ENCODE peak calls at places on chromosome 14, in eight cellular contexts. B is left ventricle myocardium inferior, J is nephron progenitor cell, T is endothelial cell, K is fibroblast of lung, I is fibroblast of pulmonary artery, A is neural crest cell, F is LNCaP clone FGC. R is an unnamed sample.

GRCh38 chr14:101072531-101072930 is 169.0 kb upstream of the RTL1 start:
- DNase-seq in B (no peak), J (peak; percentile 28), T (no peak), K (peak; percentile 30), I (no peak), A (no peak), F (no peak), R (peak; percentile 5)

GRCh38 chr14:85248881-85249635 is 280.9 kb upstream of the FLRT2 start:
- DNase-seq in B (no peak), J (no peak), T (no peak), K (peak; percentile 38), I (no peak), A (no peak), F (no peak), R (no peak)

GRCh38 chr14:36582011-36582873 is at the start of gene NKX2-8:
- DNase-seq in B (no peak), J (peak; percentile 57), T (peak; percentile 16), K (no peak), I (no peak), A (no peak), F (no peak), R (no peak)

GRCh38 chr14:38342803-38343202 is 86.9 kb upstream of the CLEC14A start:
- DNase-seq in B (no peak), J (no peak), T (no peak), K (peak; percentile 48), I (peak; percentile 29), A (no peak), F (no peak), R (no peak)

GRCh38 chr14:88842414-88842813 is 18.0 kb downstream of the TTC8 start:
- DNase-seq in B (no peak), J (no peak), T (no peak), K (no peak), I (no peak), A (no peak), F (no peak), R (no peak)

GRCh38 chr14:21068521-21069387 is 1.4 kb upstream of the ARHGEF40 start:
- DNase-seq in B (peak; percentile 47), J (peak; percentile 57), T (peak; percentile 67), K (peak; percentile 61), I (peak; percentile 67), A (peak; percentile 57), F (no peak), R (no peak)

GRCh38 chr14:100072783-100073346 is 7.6 kb downstream of the EVL start:
- DNase-seq in B (no peak), J (no peak), T (no peak), K (no peak), I (no peak), A (no peak), F (no peak), R (peak; percentile 47)

GRCh38 chr14:55382483-55382882 is 29.1 kb downstream of the ATG14 start:
- DNase-seq in B (no peak), J (no peak), T (no peak), K (no peak), I (no peak), A (no peak), F (no peak), R (no peak)

GRCh38 chr14:52513249-52513648 is 39.1 kb downstream of the TXNDC16 start:
- DNase-seq in B (no peak), J (no peak), T (no peak), K (no peak), I (no peak), A (no peak), F (no peak), R (no peak)

GRCh38 chr14:61596985-61597384 is 98.3 kb upstream of the HIF1A start:
- DNase-seq in B (no peak), J (no peak), T (no peak), K (no peak), I (peak; percentile 65), A (no peak), F (no peak), R (no peak)

GRCh38 chr14:49977126-49977841 is 84.4 kb downstream of the ARF6 start:
- DNase-seq in B (no peak), J (no peak), T (no peak), K (no peak), I (no peak), A (no peak), F (no peak), R (no peak)

GRCh38 chr14:23354990-23355389 is 2.3 kb upstream of the SLC22A17 start:
- DNase-seq in B (no peak), J (no peak), T (no peak), K (no peak), I (no peak), A (no peak), F (no peak), R (no peak)

GRCh38 chr14:21521526-21521925 is 4.6 kb downstream of the SALL2 start:
- DNase-seq in B (no peak), J (no peak), T (no peak), K (peak; percentile 50), I (peak; percentile 67), A (no peak), F (no peak), R (no peak)

GRCh38 chr14:89841855-89842254 is 112.7 kb downstream of the EFCAB11 start:
- DNase-seq in B (no peak), J (no peak), T (no peak), K (no peak), I (no peak), A (no peak), F (no peak), R (no peak)

GRCh38 chr14:35944847-35945246 is 118.7 kb downstream of the BRMS1L start:
- DNase-seq in B (no peak), J (peak; percentile 5), T (peak; percentile 13), K (no peak), I (no peak), A (no peak), F (peak; percentile 53), R (no peak)

GRCh38 chr14:37565550-37565949 is 29.5 kb downstream of the FOXA1 start:
- DNase-seq in B (no peak), J (no peak), T (no peak), K (no peak), I (no peak), A (no peak), F (no peak), R (no peak)

GRCh38 chr14:28299227-28299626 is 467.4 kb upstream of the FOXG1 start:
- DNase-seq in B (no peak), J (no peak), T (no peak), K (no peak), I (no peak), A (no peak), F (no peak), R (no peak)

GRCh38 chr14:100031506-100032281 is 33.5 kb upstream of the EVL start:
- DNase-seq in B (no peak), J (no peak), T (no peak), K (peak; percentile 98), I (peak; percentile 98), A (no peak), F (peak; percentile 65), R (no peak)

GRCh38 chr14:51855234-51855633 is 5.2 kb upstream of the GNG2 start:
- DNase-seq in B (no peak), J (no peak), T (no peak), K (peak; percentile 55), I (no peak), A (no peak), F (no peak), R (no peak)

GRCh38 chr14:30532264-30532663 is 26.7 kb upstream of the G2E3 start:
- DNase-seq in B (no peak), J (no peak), T (no peak), K (peak; percentile 17), I (peak; percentile 8), A (no peak), F (no peak), R (no peak)

DNA sequence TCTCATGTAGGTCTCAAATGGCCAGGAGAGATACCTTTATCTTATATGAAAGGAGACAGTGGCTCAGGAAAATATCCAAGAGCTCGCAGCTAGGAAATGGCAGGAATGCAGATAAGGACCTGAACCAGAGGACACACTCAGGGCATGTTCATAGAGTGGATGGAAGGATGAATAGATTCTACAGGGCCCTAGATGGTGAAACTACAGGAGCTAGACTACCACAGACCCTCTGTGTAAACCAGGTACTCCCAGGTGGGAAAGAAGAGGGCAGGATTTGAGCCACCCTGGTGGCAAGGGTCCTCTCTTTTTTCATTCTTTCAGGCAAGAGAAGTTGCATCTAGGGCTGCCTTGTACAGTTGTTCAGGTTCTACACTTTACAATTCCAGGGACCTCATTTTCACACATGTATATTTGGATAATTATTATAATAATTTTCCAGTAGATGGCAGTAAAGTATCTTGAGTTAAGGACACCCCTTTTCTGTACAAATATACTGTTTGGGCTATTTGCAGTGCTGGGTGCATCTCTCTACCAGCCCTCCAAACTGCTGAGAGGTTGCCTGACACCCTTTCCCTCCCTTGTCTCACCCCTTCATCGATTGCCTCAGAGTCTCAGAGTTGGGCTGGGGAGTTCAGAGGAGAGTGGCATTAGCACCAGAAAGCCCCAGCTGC is 10.5 kb upstream of the ZDHHC22 start:
- DNase-seq in B (no peak), J (no peak), T (no peak), K (peak; percentile 42), I (peak; percentile 49), A (no peak), F (no peak), R (no peak)
- TF ChIP-seq CTCF in B (peak; percentile 30), J (no peak), T (peak; percentile 17), K (no peak), I (peak; percentile 14), A (no peak), F (peak; percentile 18), R (no peak)

DNA sequence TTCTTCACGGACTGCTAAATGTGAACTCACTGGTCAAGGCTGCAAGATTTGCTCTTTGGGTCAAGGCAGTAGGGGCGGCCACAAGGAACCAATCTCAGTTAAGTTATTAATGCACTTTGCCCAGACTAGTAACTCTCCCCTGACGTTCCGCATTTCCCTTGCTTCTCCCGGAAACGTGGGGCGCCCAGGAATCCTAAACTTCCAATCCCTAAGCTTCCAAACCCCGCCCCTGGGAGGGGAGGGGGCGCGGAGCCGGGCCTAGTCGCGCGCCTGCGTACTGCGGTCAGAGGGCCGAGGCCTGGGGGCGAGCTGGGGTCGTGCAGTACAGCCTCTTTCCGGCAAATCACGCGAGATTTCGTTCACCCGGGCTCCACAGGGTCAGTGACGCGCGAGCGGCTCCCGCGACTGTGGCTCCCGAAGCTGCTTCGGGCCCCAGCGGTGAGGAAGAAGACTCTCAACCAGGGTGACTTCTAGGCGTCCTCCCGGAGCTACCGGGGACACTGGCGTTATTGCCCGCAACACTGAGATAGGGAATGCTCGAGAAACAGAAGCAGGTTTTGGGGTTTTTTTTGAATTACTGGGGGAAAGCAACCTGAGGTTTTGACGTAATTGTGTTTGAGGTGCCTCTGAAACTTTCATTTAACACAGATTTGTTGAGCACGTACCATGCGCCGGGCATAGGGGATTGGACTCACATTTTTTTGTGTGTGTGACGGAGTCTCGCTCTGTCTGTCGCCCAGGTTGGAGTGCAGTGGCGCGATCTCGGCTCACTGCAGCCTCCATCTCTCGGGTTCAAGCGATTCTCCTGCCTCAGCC is at the start of gene PTGR2:
- DNase-seq in B (peak; percentile 97), J (peak; percentile 99), T (peak; percentile 100), K (peak; percentile 98), I (peak; percentile 98), A (peak; percentile 99), F (peak; percentile 78), R (peak; percentile 81)
- TF ChIP-seq CTCF in B (peak; percentile 26), J (no peak), T (no peak), K (no peak), I (no peak), A (peak; percentile 42), F (no peak), R (no peak)

GRCh38 chr14:71994416-71994815 is 62.2 kb downstream of the RGS6 start:
- DNase-seq in B (no peak), J (no peak), T (no peak), K (no peak), I (no peak), A (no peak), F (no peak), R (no peak)
- TF ChIP-seq CTCF in B (no peak), J (no peak), T (no peak), K (no peak), I (no peak), A (no peak), F (no peak), R (no peak)

GRCh38 chr14:105481886-105482454 is 4.7 kb upstream of the CRIP1 start:
- DNase-seq in B (peak; percentile 93), J (peak; percentile 78), T (peak; percentile 87), K (peak; percentile 96), I (peak; percentile 99), A (peak; percentile 70), F (peak; percentile 92), R (peak; percentile 77)
- TF ChIP-seq CTCF in B (peak; percentile 26), J (no peak), T (peak; percentile 10), K (peak; percentile 27), I (peak; percentile 4), A (peak; percentile 22), F (peak; percentile 36), R (no peak)